ENCODE peak calls at places on chromosome 1, in nine cellular contexts. L is thoracic aorta; G is CD4-positive, CD25-positive, alpha-beta regulatory T cell; S is heart left ventricle; U is CD4-positive, alpha-beta memory T cell; J is GM23248; X is stomach; B is right lobe of liver; F is aorta. O is an unnamed sample.

GRCh38 chr1:232209357-232209756 is 420.6 kb downstream of the SIPA1L2 start:
- DNase-seq in U (no peak), S (no peak), F (no peak), X (no peak), B (no peak), G (no peak), J (no peak), L (no peak), O (no peak)

GRCh38 chr1:177921590-177921989 is 48.3 kb downstream of the SEC16B start:
- DNase-seq in J (no peak), F (no peak), S (no peak), L (no peak), B (no peak), G (no peak), X (no peak), U (no peak), O (no peak)

GRCh38 chr1:208962867-208963266 is 620.6 kb upstream of the CAMK1G start:
- DNase-seq in G (no peak), F (no peak), J (no peak), B (no peak), X (no peak), S (no peak), L (no peak), U (no peak), O (no peak)

GRCh38 chr1:176102700-176103244 is 104.3 kb downstream of the COP1 start:
- DNase-seq in U (no peak), S (no peak), L (no peak), J (peak; percentile 25), F (no peak), X (no peak), B (no peak), G (no peak), O (no peak)

GRCh38 chr1:244835276-244836134 is at the start of gene COX20:
- DNase-seq in F (peak; percentile 96), B (no peak), X (peak; percentile 90), G (peak; percentile 95), L (peak; percentile 68), J (peak; percentile 95), S (peak; percentile 93), U (peak; percentile 89), O (peak; percentile 96)

GRCh38 chr1:30467101-30467500 is 256.3 kb downstream of the MATN1 start:
- DNase-seq in B (no peak), L (no peak), S (no peak), J (no peak), U (no peak), F (peak; percentile 35), X (no peak), G (no peak), O (no peak)

GRCh38 chr1:174726880-174727585 is 272.7 kb upstream of the CACYBP start:
- DNase-seq in U (no peak), X (no peak), S (no peak), G (no peak), F (no peak), L (no peak), J (no peak), B (no peak), O (no peak)

GRCh38 chr1:67647036-67647798 is 37.8 kb upstream of the GADD45A start:
- DNase-seq in S (peak; percentile 42), X (no peak), B (peak; percentile 93), L (no peak), J (peak; percentile 19), U (no peak), G (no peak), F (no peak), O (no peak)

GRCh38 chr1:12525311-12526181 is 92.5 kb downstream of the DHRS3 start:
- DNase-seq in S (no peak), J (no peak), L (no peak), G (no peak), F (no peak), X (peak; percentile 69), U (no peak), B (peak; percentile 93), O (peak; percentile 91)

DNA sequence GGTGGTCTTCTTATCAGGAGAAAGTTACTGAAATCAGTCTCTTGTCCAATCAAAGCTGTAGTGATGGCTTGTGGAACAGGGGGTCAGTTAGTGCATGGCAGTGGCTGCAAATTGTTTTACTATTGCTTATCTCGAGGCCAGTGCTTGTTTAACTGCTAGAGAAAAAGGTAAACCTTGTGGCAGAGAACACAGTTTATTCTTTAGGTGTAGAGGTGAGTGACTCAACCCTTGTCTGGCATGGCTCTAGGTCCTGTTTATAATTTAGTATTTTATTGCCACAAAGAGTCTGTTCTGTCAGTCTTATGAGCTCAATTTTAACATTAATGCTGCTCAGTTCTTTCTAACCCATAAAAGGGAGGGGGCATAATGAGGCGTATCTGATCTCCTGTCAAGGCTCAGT is 70.5 kb upstream of the F3 start:
- DNase-seq in X (no peak), B (no peak), U (no peak), G (no peak), L (no peak), F (no peak), J (no peak), S (no peak), O (no peak)
- H3K4me1 ChIP-seq in X (peaks cover 48% of the 10 kb centered on the region), B (no peaks in the 10 kb centered on the region), U (no peaks in the 10 kb centered on the region), G (no peaks in the 10 kb centered on the region), L (peaks cover 4% of the 10 kb centered on the region), F (no peaks in the 10 kb centered on the region), J (peaks cover 15% of the 10 kb centered on the region), S (no peaks in the 10 kb centered on the region), O (no peaks in the 10 kb centered on the region)

GRCh38 chr1:201501812-201502510 is 5.0 kb downstream of the CSRP1 start:
- DNase-seq in F (no peak), L (no peak), J (peak; percentile 1), G (no peak), B (peak; percentile 93), S (no peak), X (no peak), U (no peak), O (no peak)

GRCh38 chr1:201499191-201499590 is 7.7 kb downstream of the CSRP1 start:
- DNase-seq in J (peak; percentile 19), G (no peak), F (no peak), X (no peak), U (no peak), S (no peak), B (no peak), L (no peak), O (no peak)

GRCh38 chr1:201499795-201500669 is 6.9 kb downstream of the CSRP1 start:
- DNase-seq in S (no peak), J (peak; percentile 14), B (no peak), F (no peak), X (no peak), L (no peak), U (no peak), G (no peak), O (no peak)

GRCh38 chr1:201501144-201501543 is 5.8 kb downstream of the CSRP1 start:
- DNase-seq in G (no peak), F (no peak), L (no peak), J (peak; percentile 76), B (no peak), X (no peak), U (no peak), S (no peak), O (no peak)

DNA sequence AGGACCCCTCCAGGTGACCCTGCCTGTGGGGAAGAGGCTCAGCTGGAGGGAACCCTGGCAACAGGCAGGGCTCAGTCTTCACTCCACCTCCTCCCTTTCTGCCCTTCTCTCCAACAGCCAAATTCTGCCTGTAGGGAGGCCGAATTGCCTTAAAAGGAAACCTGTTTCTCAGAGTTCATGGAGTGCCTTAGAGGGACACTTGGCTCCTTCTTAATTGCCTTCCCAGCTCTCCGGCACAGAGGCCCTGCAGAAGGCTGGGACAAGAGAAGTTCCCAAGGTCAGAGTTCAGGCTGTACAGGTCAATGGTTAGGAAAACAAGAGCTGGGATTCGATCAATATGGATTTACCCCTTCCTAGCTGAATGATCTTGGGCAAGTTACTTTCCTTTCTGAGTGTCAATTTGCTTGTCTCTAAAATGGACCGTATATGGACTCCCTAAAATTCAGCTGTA is 6.2 kb downstream of the CSRP1 start:
- DNase-seq in S (no peak), L (no peak), F (no peak), X (no peak), G (no peak), B (peak; percentile 71), J (peak; percentile 28), U (no peak), O (no peak)
- H3K4me1 ChIP-seq in S (peaks cover 54% of the 10 kb centered on the region), L (peaks cover 93% of the 10 kb centered on the region), F (peaks cover 2% of the 10 kb centered on the region), X (peaks cover 99% of the 10 kb centered on the region), G (peaks cover 8% of the 10 kb centered on the region), B (peaks cover 99% of the 10 kb centered on the region), J (peaks cover 65% of the 10 kb centered on the region), U (peaks cover 18% of the 10 kb centered on the region), O (peaks cover 8% of the 10 kb centered on the region)

GRCh38 chr1:230760360-230760827 is 13.2 kb downstream of the CAPN9 start:
- DNase-seq in J (no peak), B (no peak), F (no peak), L (no peak), G (no peak), S (no peak), X (peak; percentile 48), U (no peak), O (no peak)

GRCh38 chr1:230761443-230762167 is 14.4 kb downstream of the CAPN9 start:
- DNase-seq in B (no peak), F (no peak), G (no peak), U (no peak), J (no peak), X (no peak), L (no peak), S (no peak), O (no peak)

GRCh38 chr1:230754831-230755230 is 7.6 kb downstream of the CAPN9 start:
- DNase-seq in S (peak; percentile 54), L (no peak), J (peak; percentile 58), X (peak; percentile 80), B (no peak), F (no peak), U (no peak), G (no peak), O (peak; percentile 53)

GRCh38 chr1:230758705-230759354 is 11.6 kb downstream of the CAPN9 start:
- DNase-seq in X (no peak), S (no peak), J (peak; percentile 23), G (no peak), L (no peak), F (no peak), B (no peak), U (no peak), O (no peak)

GRCh38 chr1:230757856-230758704 is 10.9 kb downstream of the CAPN9 start:
- DNase-seq in L (no peak), S (no peak), G (no peak), B (no peak), F (no peak), U (no peak), J (no peak), X (no peak), O (no peak)
- H3K4me1 ChIP-seq in L (no peaks in the 10 kb centered on the region), S (no peaks in the 10 kb centered on the region), G (no peaks in the 10 kb centered on the region), B (no peaks in the 10 kb centered on the region), F (no peaks in the 10 kb centered on the region), U (no peaks in the 10 kb centered on the region), J (no peaks in the 10 kb centered on the region), X (peaks cover 25% of the 10 kb centered on the region), O (peaks cover 8% of the 10 kb centered on the region)

DNA sequence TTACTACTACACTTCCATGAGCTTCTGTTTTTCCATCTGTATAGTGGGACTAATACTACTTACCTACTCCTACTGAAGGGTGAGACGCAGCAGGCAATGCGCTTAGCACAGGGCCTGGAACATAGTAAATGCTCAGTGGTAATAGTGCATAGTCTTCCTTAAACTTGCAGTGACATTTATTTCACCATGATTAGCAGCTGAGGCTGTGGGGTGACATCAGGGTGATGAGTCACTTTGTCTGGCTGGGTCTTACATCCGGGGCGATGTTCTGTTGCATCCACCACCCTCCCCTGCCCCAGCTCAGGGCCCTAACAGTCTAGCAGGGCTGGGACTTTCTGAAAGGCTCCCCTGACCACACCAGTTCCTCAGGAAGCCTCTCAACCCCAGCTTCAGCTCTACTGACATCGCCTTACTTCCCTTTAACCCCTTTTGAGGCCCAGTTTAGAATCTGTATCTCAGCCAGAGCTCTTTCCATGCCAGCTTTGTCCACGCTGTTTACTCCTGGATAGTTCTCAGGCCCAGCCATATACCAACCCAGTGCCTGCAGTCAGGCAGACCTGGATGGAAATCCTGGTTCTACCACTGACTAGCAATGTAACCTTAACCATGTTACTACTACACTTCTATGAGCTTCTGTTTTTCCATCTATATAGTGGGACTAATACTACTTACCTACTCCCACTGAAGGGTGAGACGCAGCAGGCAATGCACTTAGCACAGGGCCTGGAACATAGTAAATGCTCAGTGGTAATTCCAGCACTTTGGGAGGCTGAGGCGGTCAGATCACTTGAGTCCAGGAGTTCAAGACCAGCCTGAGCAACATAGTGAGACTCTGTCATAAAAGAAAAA is 66.3 kb downstream of the CD58 start:
- DNase-seq in X (peak; percentile 60), F (no peak), B (no peak), S (peak; percentile 60), L (peak; percentile 50), U (peak; percentile 98), G (peak; percentile 81), J (peak; percentile 81), O (peak; percentile 70)
- H3K4me1 ChIP-seq in X (no peaks in the 10 kb centered on the region), F (peaks cover 2% of the 10 kb centered on the region), B (no peaks in the 10 kb centered on the region), S (peaks cover 12% of the 10 kb centered on the region), L (peaks cover 25% of the 10 kb centered on the region), U (peaks cover 78% of the 10 kb centered on the region), G (peaks cover 50% of the 10 kb centered on the region), J (peaks cover 29% of the 10 kb centered on the region), O (no peaks in the 10 kb centered on the region)